ENCODE peak calls at places on chromosome 12, in five cellular contexts. One of them, this sample, is unnamed.

GRCh38 chr12:63917864-63918742 is 73.6 kb downstream of the SRGAP1 start:
- DNase-seq in nucleus accumbens: no peak
- DNase-seq in T47D: peak
- DNase-seq in HTR-8/SVneo: peak
- DNase-seq in spleen: no peak
- DNase-seq in this sample: no peak

GRCh38 chr12:18284461-18284860 is 23.1 kb downstream of the PIK3C2G start:
- DNase-seq in nucleus accumbens: no peak
- DNase-seq in spleen: no peak
- DNase-seq in T47D: no peak
- DNase-seq in HTR-8/SVneo: no peak
- DNase-seq in this sample: no peak

GRCh38 chr12:124380793-124381453 is 86.0 kb downstream of the RFLNA start:
- DNase-seq in HTR-8/SVneo: no peak
- DNase-seq in T47D: no peak
- DNase-seq in nucleus accumbens: no peak
- DNase-seq in spleen: no peak
- DNase-seq in this sample: no peak

GRCh38 chr12:54622463-54623183 is 12.1 kb downstream of the LACRT start:
- DNase-seq in spleen: no peak
- DNase-seq in nucleus accumbens: no peak
- DNase-seq in HTR-8/SVneo: no peak
- DNase-seq in T47D: peak
- DNase-seq in this sample: no peak

GRCh38 chr12:95718001-95718400 is 72.6 kb downstream of the NTN4 start:
- DNase-seq in spleen: no peak
- DNase-seq in nucleus accumbens: no peak
- DNase-seq in HTR-8/SVneo: no peak
- DNase-seq in T47D: peak
- DNase-seq in this sample: no peak

GRCh38 chr12:110733857-110734373 is 8.8 kb downstream of the PPP1CC start:
- DNase-seq in nucleus accumbens: no peak
- DNase-seq in T47D: no peak
- DNase-seq in HTR-8/SVneo: no peak
- DNase-seq in spleen: no peak
- DNase-seq in this sample: no peak

GRCh38 chr12:20097561-20097960 is 270.8 kb upstream of the PDE3A start:
- DNase-seq in HTR-8/SVneo: no peak
- DNase-seq in T47D: no peak
- DNase-seq in nucleus accumbens: no peak
- DNase-seq in spleen: no peak
- DNase-seq in this sample: no peak

GRCh38 chr12:120851939-120852338 is 52.2 kb downstream of the SPPL3 start:
- DNase-seq in HTR-8/SVneo: no peak
- DNase-seq in spleen: no peak
- DNase-seq in T47D: no peak
- DNase-seq in nucleus accumbens: no peak
- DNase-seq in this sample: no peak

GRCh38 chr12:9792961-9793617 is 32.4 kb upstream of the CD69 start:
- DNase-seq in HTR-8/SVneo: no peak
- DNase-seq in T47D: no peak
- DNase-seq in spleen: no peak
- DNase-seq in nucleus accumbens: no peak
- DNase-seq in this sample: no peak

GRCh38 chr12:47189753-47190152 is 110.0 kb upstream of the AMIGO2 start:
- DNase-seq in nucleus accumbens: no peak
- DNase-seq in HTR-8/SVneo: no peak
- DNase-seq in spleen: no peak
- DNase-seq in T47D: no peak
- DNase-seq in this sample: no peak

GRCh38 chr12:52324068-52324444 is 2.9 kb upstream of the KRT83 start:
- DNase-seq in HTR-8/SVneo: no peak
- DNase-seq in T47D: no peak
- DNase-seq in spleen: peak
- DNase-seq in nucleus accumbens: no peak
- DNase-seq in this sample: no peak

GRCh38 chr12:106769546-106769945 is 4.9 kb upstream of the RIC8B start:
- DNase-seq in T47D: no peak
- DNase-seq in spleen: no peak
- DNase-seq in HTR-8/SVneo: no peak
- DNase-seq in nucleus accumbens: no peak
- DNase-seq in this sample: no peak

GRCh38 chr12:125092872-125093680 is 27.8 kb downstream of the AACS start:
- DNase-seq in HTR-8/SVneo: no peak
- DNase-seq in T47D: no peak
- DNase-seq in spleen: no peak
- DNase-seq in nucleus accumbens: no peak
- DNase-seq in this sample: no peak

GRCh38 chr12:117476341-117476740 is 114.9 kb upstream of the NOS1 start:
- DNase-seq in HTR-8/SVneo: no peak
- DNase-seq in spleen: no peak
- DNase-seq in T47D: no peak
- DNase-seq in nucleus accumbens: no peak
- DNase-seq in this sample: no peak

GRCh38 chr12:6266431-6267006 is 44.0 kb upstream of the PLEKHG6 start:
- DNase-seq in T47D: no peak
- DNase-seq in HTR-8/SVneo: no peak
- DNase-seq in nucleus accumbens: no peak
- DNase-seq in spleen: no peak
- DNase-seq in this sample: no peak

GRCh38 chr12:3333583-3333982 is 157.4 kb upstream of the PRMT8 start:
- DNase-seq in nucleus accumbens: no peak
- DNase-seq in HTR-8/SVneo: no peak
- DNase-seq in T47D: no peak
- DNase-seq in spleen: no peak
- DNase-seq in this sample: no peak

GRCh38 chr12:101697930-101698781 is 716 bp downstream of the CHPT1 start:
- DNase-seq in T47D: peak
- DNase-seq in HTR-8/SVneo: peak
- DNase-seq in nucleus accumbens: no peak
- DNase-seq in spleen: peak
- DNase-seq in this sample: peak

GRCh38 chr12:52300796-52301691 is 9.7 kb upstream of the KRT81 start:
- DNase-seq in nucleus accumbens: no peak
- DNase-seq in HTR-8/SVneo: no peak
- DNase-seq in spleen: peak
- DNase-seq in T47D: peak
- DNase-seq in this sample: no peak

GRCh38 chr12:53928054-53928879 is 10.4 kb upstream of the HOXC13 start:
- DNase-seq in spleen: no peak
- DNase-seq in T47D: no peak
- DNase-seq in HTR-8/SVneo: no peak
- DNase-seq in nucleus accumbens: no peak
- DNase-seq in this sample: no peak

GRCh38 chr12:3770891-3771290 is 18.0 kb upstream of the CRACR2A start:
- DNase-seq in HTR-8/SVneo: no peak
- DNase-seq in T47D: peak
- DNase-seq in nucleus accumbens: no peak
- DNase-seq in spleen: no peak
- DNase-seq in this sample: no peak

GRCh38 chr12:45216297-45216982 is 545 bp downstream of the ANO6 start:
- DNase-seq in spleen: peak
- DNase-seq in HTR-8/SVneo: no peak
- DNase-seq in T47D: peak
- DNase-seq in nucleus accumbens: no peak
- DNase-seq in this sample: peak

GRCh38 chr12:62640910-62641448 is 174.4 kb downstream of the MON2 start:
- DNase-seq in spleen: no peak
- DNase-seq in T47D: no peak
- DNase-seq in HTR-8/SVneo: peak
- DNase-seq in nucleus accumbens: no peak
- DNase-seq in this sample: no peak

GRCh38 chr12:111584959-111585358 is 14.2 kb downstream of the ATXN2 start:
- DNase-seq in T47D: no peak
- DNase-seq in spleen: no peak
- DNase-seq in nucleus accumbens: no peak
- DNase-seq in HTR-8/SVneo: peak
- DNase-seq in this sample: no peak

GRCh38 chr12:48925218-48925871 is at the start of gene FKBP11:
- DNase-seq in nucleus accumbens: no peak
- DNase-seq in HTR-8/SVneo: peak
- DNase-seq in spleen: peak
- DNase-seq in T47D: no peak
- DNase-seq in this sample: peak

GRCh38 chr12:6229224-6229748 is 29.1 kb downstream of the CD9 start:
- DNase-seq in T47D: peak
- DNase-seq in nucleus accumbens: no peak
- DNase-seq in HTR-8/SVneo: no peak
- DNase-seq in spleen: no peak
- DNase-seq in this sample: no peak

GRCh38 chr12:123150273-123150803 is 552 bp downstream of the PITPNM2 start:
- DNase-seq in HTR-8/SVneo: no peak
- DNase-seq in spleen: peak
- DNase-seq in T47D: no peak
- DNase-seq in nucleus accumbens: no peak
- DNase-seq in this sample: no peak

GRCh38 chr12:123043536-123044001 is 63.1 kb downstream of the ARL6IP4 start:
- DNase-seq in nucleus accumbens: peak
- DNase-seq in spleen: peak
- DNase-seq in T47D: peak
- DNase-seq in HTR-8/SVneo: peak
- DNase-seq in this sample: peak

GRCh38 chr12:53746592-53747491 is 4.9 kb downstream of the CISTR start:
- DNase-seq in T47D: peak
- DNase-seq in HTR-8/SVneo: peak
- DNase-seq in nucleus accumbens: peak
- DNase-seq in spleen: peak
- DNase-seq in this sample: peak